ENCODE peak calls at places on chromosomes 6 and 20, in seven cellular contexts. F, Y, A, N, Q, G and U are unnamed samples.

GRCh38 chr6:104019075-104019474 is 840.6 kb downstream of the HACE1 start:
- DNase-seq in G (no peak), A (no peak), F (no peak), Y (no peak), N (no peak), Q (no peak), U (peak)

GRCh38 chr6:142945446-142946180 is 637 bp upstream of the HIVEP2 start:
- DNase-seq in G (peak), Y (peak), A (no peak), N (peak), Q (peak), F (no peak), U (peak)

GRCh38 chr6:51996296-51996947 is 91.0 kb downstream of the PKHD1 start:
- DNase-seq in F (no peak), A (no peak), N (no peak), Y (no peak), Q (no peak), G (no peak), U (no peak)

GRCh38 chr20:23658989-23659609 is 21.3 kb upstream of the CST3 start:
- DNase-seq in G (no peak), F (no peak), N (no peak), Y (no peak), A (no peak), Q (no peak), U (no peak)

GRCh38 chr6:155381856-155382690 is 67.8 kb upstream of the TFB1M start:
- DNase-seq in F (peak), A (peak), Q (no peak), G (no peak), N (no peak), Y (no peak), U (no peak)

GRCh38 chr6:24825130-24825630 is 26.5 kb upstream of the ARMH2 start:
- DNase-seq in N (no peak), G (no peak), A (no peak), F (no peak), Q (no peak), Y (no peak), U (no peak)

GRCh38 chr6:44234101-44235090 is 11.0 kb downstream of the SLC29A1 start:
- DNase-seq in G (peak), F (no peak), A (peak), N (peak), Y (peak), Q (no peak), U (peak)

GRCh38 chr20:33772439-33772838 is 38.7 kb upstream of the CHMP4B start:
- DNase-seq in N (no peak), Y (no peak), F (no peak), Q (no peak), G (no peak), A (no peak), U (no peak)

GRCh38 chr6:43887340-43887858 is 117.4 kb downstream of the VEGFA start:
- DNase-seq in Q (no peak), F (no peak), Y (no peak), N (no peak), A (no peak), G (no peak), U (no peak)

GRCh38 chr6:39553811-39554802 is 171.1 kb downstream of the KIF6 start:
- DNase-seq in Y (no peak), Q (no peak), A (no peak), N (no peak), G (peak), F (no peak), U (no peak)

GRCh38 chr6:168040856-168041496 is 38.0 kb downstream of the FRMD1 start:
- DNase-seq in A (no peak), Y (no peak), G (no peak), F (no peak), Q (no peak), N (no peak), U (no peak)

DNA sequence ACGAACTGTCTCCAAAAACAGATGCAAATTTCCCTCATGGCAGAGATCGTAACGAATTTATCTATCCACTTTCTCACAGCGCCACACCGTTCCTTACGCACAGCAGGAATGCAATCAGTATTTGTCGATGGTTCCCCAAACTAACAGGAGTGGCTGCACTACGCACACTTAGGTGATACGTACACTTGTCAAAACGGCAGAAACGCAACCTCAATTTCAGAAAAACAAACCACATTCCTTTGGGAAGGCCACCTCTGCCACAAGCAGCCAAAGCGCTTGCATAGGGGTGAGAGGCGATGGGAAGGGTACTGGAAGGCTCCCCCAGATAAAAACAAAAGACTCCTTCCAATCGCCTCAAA is 638 bp downstream of the MDN1 start:
- DNase-seq in Q (no peak), N (no peak), G (no peak), Y (no peak), A (peak), F (no peak), U (no peak)
- TF ChIP-seq CTCF in Q (no peak), N (no peak), G (no peak), Y (no peak), A (no peak), F (no peak), U (no peak)

GRCh38 chr20:50193169-50193850 is 2.7 kb downstream of the CEBPB start:
- DNase-seq in Q (no peak), A (peak), N (no peak), Y (no peak), G (no peak), F (peak), U (no peak)
- TF ChIP-seq CTCF in Q (no peak), A (peak), N (no peak), Y (no peak), G (no peak), F (no peak), U (no peak)

DNA sequence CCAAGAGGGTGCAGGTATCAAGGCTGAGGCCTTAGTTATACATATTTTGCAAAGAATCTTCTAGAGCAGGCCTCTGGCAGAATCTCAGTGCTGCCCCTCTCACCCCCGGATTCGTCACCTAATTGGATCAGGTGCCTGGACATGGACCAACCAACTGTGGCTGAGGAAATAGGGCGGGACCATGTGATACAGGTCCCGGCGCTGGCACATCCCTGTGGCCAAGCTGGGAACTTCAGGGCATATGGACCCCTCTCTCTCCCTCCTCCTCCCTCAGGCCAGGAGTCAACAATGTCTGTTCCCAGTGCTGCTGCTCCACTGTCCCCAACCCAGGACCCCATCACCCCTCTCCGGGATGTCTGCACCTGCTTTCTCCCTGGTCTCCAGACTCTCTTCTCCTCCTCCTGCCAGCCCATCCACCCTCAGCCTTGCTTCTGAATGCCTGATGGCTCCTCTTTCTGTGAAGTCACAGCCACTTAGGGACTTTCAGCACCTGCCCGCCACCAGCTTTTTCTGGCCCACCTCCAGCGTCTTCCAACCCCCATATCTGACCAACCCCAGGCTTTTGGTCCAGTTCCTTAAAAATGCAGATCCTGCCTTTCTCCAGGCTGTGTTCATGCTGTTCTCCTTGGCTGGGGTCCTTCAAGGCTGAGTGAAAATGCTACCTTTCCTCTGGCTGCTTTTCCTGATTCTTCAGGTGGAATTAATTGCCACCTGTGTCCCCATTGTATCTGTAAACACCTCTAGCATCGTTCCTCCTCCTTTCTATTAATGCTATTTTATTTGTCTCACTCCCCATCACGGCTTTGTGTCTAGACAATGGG is 19.0 kb upstream of the MLN start:
- DNase-seq in F (no peak), N (peak), Y (no peak), Q (no peak), A (no peak), G (no peak), U (peak)
- TF ChIP-seq CTCF in F (peak), N (peak), Y (peak), Q (no peak), A (peak), G (no peak), U (peak)

DNA sequence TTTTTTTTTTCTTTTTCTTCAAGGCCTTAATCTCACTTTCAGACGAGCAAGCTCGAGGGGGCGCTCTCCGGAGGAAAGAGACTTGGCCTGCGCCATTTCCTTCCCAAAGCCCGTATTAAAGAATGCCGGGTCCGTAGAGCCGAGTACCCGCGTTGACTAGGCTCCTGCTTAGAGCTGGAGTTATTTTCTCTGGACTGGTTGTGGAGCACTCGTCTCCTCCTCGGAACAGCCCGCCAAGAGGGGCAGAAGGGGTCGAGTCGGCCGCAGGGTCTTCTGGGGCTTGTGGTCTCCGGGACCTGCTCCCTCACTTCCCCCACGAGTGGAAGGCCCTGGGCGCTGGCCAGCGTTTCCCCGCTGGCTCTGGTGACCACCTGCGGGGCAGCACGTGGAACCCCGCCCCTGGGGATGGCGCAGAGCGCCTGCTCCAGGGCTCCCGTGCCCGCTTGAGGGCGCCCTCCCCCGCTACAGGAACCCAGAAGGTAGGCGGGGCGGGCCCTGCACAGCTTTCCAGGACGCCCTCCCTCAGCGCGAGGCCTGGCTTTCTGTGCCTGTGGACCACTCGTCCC is 2.7 kb upstream of the MEI4 start:
- DNase-seq in Q (no peak), G (peak), F (no peak), N (peak), A (no peak), Y (peak), U (peak)
- TF ChIP-seq CTCF in Q (no peak), G (no peak), F (no peak), N (peak), A (no peak), Y (peak), U (peak)

GRCh38 chr6:38064431-38064830 is 244.9 kb downstream of the ZFAND3 start:
- DNase-seq in N (no peak), Q (no peak), A (no peak), F (no peak), Y (no peak), G (no peak), U (no peak)

GRCh38 chr6:38065734-38066133 is 246.2 kb downstream of the ZFAND3 start:
- DNase-seq in A (no peak), F (no peak), N (no peak), Q (no peak), Y (no peak), G (no peak), U (no peak)

GRCh38 chr6:38067263-38067980 is 247.9 kb downstream of the ZFAND3 start:
- DNase-seq in F (no peak), G (no peak), A (no peak), Y (no peak), Q (no peak), N (no peak), U (no peak)

GRCh38 chr6:38063973-38064372 is 244.4 kb downstream of the ZFAND3 start:
- DNase-seq in Q (no peak), A (no peak), G (no peak), Y (no peak), N (no peak), F (no peak), U (no peak)

GRCh38 chr6:38068854-38069253 is 249.3 kb downstream of the ZFAND3 start:
- DNase-seq in F (no peak), A (no peak), G (no peak), Q (no peak), Y (no peak), N (no peak), U (no peak)
- TF ChIP-seq CTCF in F (no peak), A (no peak), G (no peak), Q (no peak), Y (no peak), N (no peak), U (no peak)